ENCODE peak calls at places on chromosomes 6 and 20, in seven cellular contexts. O, C, L, P, R, E and Z are unnamed samples.

GRCh38 chr6:14452567-14453527 is 335.3 kb downstream of the CD83 start:
- DNase-seq in O (no peak), C (no peak), L (no peak), P (no peak), R (no peak), E (no peak), Z (no peak)

GRCh38 chr6:119602215-119603178 is 252.9 kb upstream of the MAN1A1 start:
- DNase-seq in O (peak), C (no peak), L (no peak), P (no peak), R (no peak), E (no peak), Z (no peak)

GRCh38 chr20:50518270-50518721 is 8.1 kb downstream of the PTPN1 start:
- DNase-seq in O (peak), C (no peak), L (no peak), P (no peak), R (no peak), E (peak), Z (no peak)

GRCh38 chr20:49578436-49578835 is 10.5 kb upstream of the PTGIS start:
- DNase-seq in O (no peak), C (no peak), L (no peak), P (no peak), R (peak), E (no peak), Z (peak)

GRCh38 chr6:155276638-155277037 is 12.8 kb downstream of the CLDN20 start:
- DNase-seq in O (no peak), C (no peak), L (no peak), P (no peak), R (no peak), E (peak), Z (no peak)

GRCh38 chr6:42297661-42298060 is 80.0 kb upstream of the MRPS10 start:
- DNase-seq in O (no peak), C (no peak), L (no peak), P (no peak), R (no peak), E (no peak), Z (no peak)

GRCh38 chr6:154478691-154479090 is 31.8 kb downstream of the CNKSR3 start:
- DNase-seq in O (peak), C (no peak), L (no peak), P (no peak), R (no peak), E (peak), Z (no peak)

GRCh38 chr6:111700135-111700690 is 94.5 kb upstream of the TRAF3IP2 start:
- DNase-seq in O (no peak), C (no peak), L (no peak), P (no peak), R (no peak), E (no peak), Z (no peak)

GRCh38 chr6:73968358-73968757 is 272.4 kb downstream of the CD109 start:
- DNase-seq in O (peak), C (no peak), L (no peak), P (no peak), R (no peak), E (no peak), Z (no peak)

GRCh38 chr20:37276494-37277252 is 12.8 kb upstream of the MANBAL start:
- DNase-seq in O (peak), C (peak), L (peak), P (peak), R (no peak), E (peak), Z (peak)

GRCh38 chr6:162957062-162957461 is 229.3 kb downstream of the PACRG start:
- DNase-seq in O (no peak), C (no peak), L (no peak), P (no peak), R (no peak), E (no peak), Z (no peak)

GRCh38 chr6:160122744-160123143 is 1.1 kb downstream of the SLC22A1 start:
- DNase-seq in O (no peak), C (no peak), L (no peak), P (no peak), R (no peak), E (no peak), Z (no peak)

GRCh38 chr6:170113141-170113540 is 177.7 kb downstream of the DLL1 start:
- DNase-seq in O (no peak), C (no peak), L (no peak), P (no peak), R (peak), E (no peak), Z (no peak)

GRCh38 chr6:46203388-46203787 is 32.6 kb upstream of the ENPP5 start:
- DNase-seq in O (peak), C (no peak), L (no peak), P (no peak), R (no peak), E (no peak), Z (no peak)

GRCh38 chr6:71123051-71123450 is 165.6 kb upstream of the OGFRL1 start:
- DNase-seq in O (no peak), C (no peak), L (no peak), P (no peak), R (no peak), E (peak), Z (no peak)

GRCh38 chr6:84258268-84258667 is 30.8 kb upstream of the CEP162 start:
- DNase-seq in O (no peak), C (no peak), L (no peak), P (no peak), R (no peak), E (peak), Z (no peak)

GRCh38 chr6:138815797-138816528 is 20.1 kb downstream of the ECT2L start:
- DNase-seq in O (peak), C (no peak), L (peak), P (no peak), R (no peak), E (peak), Z (no peak)

GRCh38 chr20:34468956-34469355 is 47.3 kb upstream of the DYNLRB1 start:
- DNase-seq in O (no peak), C (no peak), L (no peak), P (no peak), R (no peak), E (no peak), Z (no peak)

GRCh38 chr6:37800904-37801669 is 18.4 kb upstream of the ZFAND3 start:
- DNase-seq in O (no peak), C (no peak), L (no peak), P (no peak), R (no peak), E (no peak), Z (no peak)

GRCh38 chr20:63594043-63594561 is 20.1 kb upstream of the HELZ2 start:
- DNase-seq in O (peak), C (no peak), L (peak), P (no peak), R (no peak), E (peak), Z (no peak)

GRCh38 chr20:55153321-55153720 is 677.9 kb downstream of the DOK5 start:
- DNase-seq in O (no peak), C (no peak), L (no peak), P (no peak), R (no peak), E (no peak), Z (no peak)

GRCh38 chr20:62827323-62828050 is 10.6 kb downstream of the COL9A3 start:
- DNase-seq in O (no peak), C (peak), L (no peak), P (no peak), R (no peak), E (no peak), Z (no peak)

GRCh38 chr20:58179432-58180099 is 48.9 kb downstream of the ANKRD60 start:
- DNase-seq in O (peak), C (peak), L (peak), P (peak), R (peak), E (peak), Z (peak)

GRCh38 chr20:35104685-35105295 is 12.2 kb upstream of the TRPC4AP start:
- DNase-seq in O (no peak), C (no peak), L (no peak), P (no peak), R (no peak), E (peak), Z (no peak)

GRCh38 chr6:43455034-43455747 is at the start of gene DLK2:
- DNase-seq in O (no peak), C (no peak), L (no peak), P (no peak), R (no peak), E (no peak), Z (no peak)

GRCh38 chr6:107644513-107644912 is 154.6 kb downstream of the SOBP start:
- DNase-seq in O (peak), C (no peak), L (no peak), P (no peak), R (no peak), E (no peak), Z (no peak)

GRCh38 chr20:50073500-50073899 is 39.5 kb downstream of the UBE2V1 start:
- DNase-seq in O (no peak), C (no peak), L (no peak), P (peak), R (peak), E (no peak), Z (no peak)

GRCh38 chr20:45322952-45323383 is 14.9 kb upstream of the MATN4 start:
- DNase-seq in O (peak), C (no peak), L (peak), P (peak), R (peak), E (peak), Z (peak)
- TF ChIP-seq CTCF in O (no peak), C (peak), L (peak), P (peak), R (no peak), E (peak), Z (peak)

GRCh38 chr6:53044071-53044470 is 21.1 kb upstream of the FBXO9 start:
- DNase-seq in O (peak), C (no peak), L (no peak), P (no peak), R (no peak), E (peak), Z (no peak)
- TF ChIP-seq CTCF in O (no peak), C (no peak), L (no peak), P (no peak), R (no peak), E (peak), Z (no peak)

DNA sequence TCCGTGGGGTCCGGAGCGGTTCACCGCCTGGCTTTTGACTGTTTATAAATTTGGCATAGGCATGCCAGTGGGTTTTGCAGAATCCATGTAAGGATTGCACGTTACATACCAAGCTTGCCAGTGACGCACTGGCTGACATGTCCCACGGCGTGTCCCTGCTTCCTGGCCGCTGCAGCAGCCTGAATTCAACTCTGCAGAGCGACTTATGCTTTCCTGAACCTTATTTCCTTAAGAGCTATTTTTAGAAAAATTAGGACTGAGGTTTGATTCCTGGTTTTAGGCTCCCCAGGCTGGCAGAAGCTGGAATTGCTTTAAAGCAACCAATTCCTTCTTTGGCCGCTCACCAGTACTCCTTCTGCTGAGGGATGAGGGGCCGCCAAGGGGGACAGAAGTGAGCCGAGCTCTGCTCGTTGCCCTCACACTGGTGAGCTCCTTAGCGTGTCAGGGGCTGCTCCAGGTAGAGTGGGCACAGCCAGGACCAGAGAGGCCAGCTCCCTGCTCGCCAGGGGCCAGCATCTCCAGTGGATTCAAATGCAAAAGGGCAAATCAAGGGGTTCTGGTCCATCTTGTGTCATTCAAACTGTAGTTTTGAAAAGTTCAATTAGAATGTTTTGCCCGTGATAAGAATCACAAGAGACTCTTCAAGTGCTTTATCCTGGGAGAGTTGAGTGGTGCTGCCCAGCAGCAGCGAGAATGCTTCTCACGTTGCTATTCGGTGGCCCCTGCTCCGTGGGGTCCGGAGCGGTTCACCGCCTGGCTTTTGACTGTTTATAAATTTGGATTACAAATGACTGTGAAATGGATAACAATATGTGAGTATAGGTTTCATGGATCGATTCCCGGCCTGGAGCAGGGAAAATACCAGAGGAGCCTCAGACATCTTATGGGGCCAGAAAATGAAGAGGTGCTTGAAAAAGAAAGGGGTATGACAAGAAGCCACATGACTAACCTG is 17.5 kb upstream of the IRF4 start:
- DNase-seq in O (peak), C (no peak), L (no peak), P (no peak), R (peak), E (peak), Z (no peak)
- TF ChIP-seq CTCF in O (peak), C (no peak), L (no peak), P (no peak), R (no peak), E (peak), Z (no peak)

GRCh38 chr6:83057705-83058321 is 7.8 kb downstream of the UBE3D start:
- DNase-seq in O (peak), C (no peak), L (peak), P (no peak), R (no peak), E (peak), Z (no peak)

GRCh38 chr6:83053678-83054077 is 12.0 kb downstream of the UBE3D start:
- DNase-seq in O (no peak), C (no peak), L (no peak), P (no peak), R (no peak), E (no peak), Z (no peak)

GRCh38 chr6:83051386-83052172 is 14.1 kb downstream of the UBE3D start:
- DNase-seq in O (no peak), C (no peak), L (no peak), P (no peak), R (no peak), E (no peak), Z (no peak)

DNA sequence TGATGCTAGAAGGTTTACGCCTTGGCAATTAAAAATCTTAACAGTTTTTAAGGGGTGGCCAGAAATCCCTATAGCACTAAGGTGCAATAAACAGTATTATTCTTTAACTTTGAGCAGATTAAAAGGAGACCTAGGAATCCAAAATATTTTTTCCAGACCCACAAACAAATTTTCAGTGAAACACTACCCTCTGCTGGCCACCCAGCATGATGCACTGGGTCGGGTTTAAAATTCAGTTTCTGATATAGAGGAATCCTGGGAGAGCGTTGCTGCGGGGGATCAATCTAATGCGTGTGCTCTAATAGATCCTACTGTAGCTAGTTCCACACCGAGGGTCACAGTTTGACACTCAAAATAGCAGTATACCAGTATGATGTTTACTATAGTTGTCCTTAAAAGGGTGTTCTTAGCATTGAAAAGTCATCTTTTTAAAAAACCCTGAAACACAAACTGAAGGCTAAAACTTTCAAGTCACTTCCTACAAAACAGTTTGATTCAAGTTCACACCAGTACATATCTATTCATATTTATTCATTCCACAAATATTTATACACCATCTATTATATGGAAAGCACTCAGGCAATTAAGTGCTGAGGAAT is 10.2 kb downstream of the UBE3D start:
- DNase-seq in O (peak), C (no peak), L (peak), P (no peak), R (no peak), E (peak), Z (no peak)
- TF ChIP-seq CTCF in O (peak), C (peak), L (peak), P (peak), R (peak), E (peak), Z (peak)

DNA sequence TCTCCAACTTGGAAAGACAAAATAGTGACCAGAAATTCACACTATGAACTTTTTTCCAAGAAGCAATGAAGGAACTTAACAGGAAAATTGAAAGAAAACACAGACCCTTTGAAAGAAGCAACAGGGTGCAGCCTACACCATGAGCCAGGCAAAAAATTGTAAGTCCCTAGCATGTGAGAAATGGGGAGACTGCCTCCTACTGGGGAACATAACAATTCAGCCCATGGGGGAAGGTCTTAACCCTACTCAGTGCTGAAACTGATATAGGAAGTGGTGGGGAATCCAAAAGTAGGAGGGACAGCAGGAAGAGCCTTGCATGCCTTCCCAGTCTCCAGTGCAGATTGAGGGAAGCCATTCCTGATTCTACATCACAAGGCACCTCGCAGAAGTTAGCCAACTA is 235.1 kb upstream of the UFL1 start:
- DNase-seq in O (no peak), C (no peak), L (no peak), P (no peak), R (no peak), E (no peak), Z (no peak)
- TF ChIP-seq CTCF in O (no peak), C (no peak), L (no peak), P (no peak), R (no peak), E (no peak), Z (no peak)

DNA sequence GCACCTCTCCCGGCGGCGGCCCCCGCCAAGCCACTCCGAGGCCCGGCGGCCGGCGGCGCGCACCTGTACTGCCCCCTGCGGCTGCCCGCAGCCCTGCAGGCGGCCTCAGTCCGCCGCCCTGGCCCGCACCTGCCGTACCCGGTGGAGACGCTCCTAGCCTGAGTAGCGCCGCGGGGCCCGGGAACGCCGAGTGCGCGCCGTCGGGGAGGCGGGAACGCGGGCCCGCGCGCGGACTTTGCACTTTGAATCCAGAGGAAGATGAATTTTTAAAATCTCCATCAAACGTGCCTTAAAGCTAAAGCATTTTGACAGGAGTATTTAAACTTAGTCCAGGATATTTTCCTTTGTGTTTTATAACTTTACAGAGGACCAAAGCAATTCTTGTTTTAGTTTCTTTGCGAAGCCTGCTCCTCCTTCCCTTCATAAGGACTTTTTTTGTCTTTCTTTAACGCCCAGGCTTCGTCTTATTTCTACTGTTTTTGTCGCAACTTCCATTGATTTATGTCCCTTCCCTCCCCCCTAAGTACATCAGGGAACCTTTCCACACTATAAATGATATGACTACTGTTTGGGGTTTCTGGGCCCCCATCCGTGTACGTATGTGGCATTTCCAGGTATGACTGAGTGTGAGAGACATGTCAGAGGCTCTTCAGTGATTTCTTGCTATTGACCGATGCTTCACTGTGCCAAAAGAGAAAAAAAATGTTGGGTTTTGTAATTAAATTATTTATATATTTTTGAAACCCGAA is 2.0 kb downstream of the FOXQ1 start:
- DNase-seq in O (no peak), C (no peak), L (no peak), P (no peak), R (no peak), E (no peak), Z (no peak)
- TF ChIP-seq CTCF in O (peak), C (no peak), L (no peak), P (peak), R (no peak), E (peak), Z (peak)

DNA sequence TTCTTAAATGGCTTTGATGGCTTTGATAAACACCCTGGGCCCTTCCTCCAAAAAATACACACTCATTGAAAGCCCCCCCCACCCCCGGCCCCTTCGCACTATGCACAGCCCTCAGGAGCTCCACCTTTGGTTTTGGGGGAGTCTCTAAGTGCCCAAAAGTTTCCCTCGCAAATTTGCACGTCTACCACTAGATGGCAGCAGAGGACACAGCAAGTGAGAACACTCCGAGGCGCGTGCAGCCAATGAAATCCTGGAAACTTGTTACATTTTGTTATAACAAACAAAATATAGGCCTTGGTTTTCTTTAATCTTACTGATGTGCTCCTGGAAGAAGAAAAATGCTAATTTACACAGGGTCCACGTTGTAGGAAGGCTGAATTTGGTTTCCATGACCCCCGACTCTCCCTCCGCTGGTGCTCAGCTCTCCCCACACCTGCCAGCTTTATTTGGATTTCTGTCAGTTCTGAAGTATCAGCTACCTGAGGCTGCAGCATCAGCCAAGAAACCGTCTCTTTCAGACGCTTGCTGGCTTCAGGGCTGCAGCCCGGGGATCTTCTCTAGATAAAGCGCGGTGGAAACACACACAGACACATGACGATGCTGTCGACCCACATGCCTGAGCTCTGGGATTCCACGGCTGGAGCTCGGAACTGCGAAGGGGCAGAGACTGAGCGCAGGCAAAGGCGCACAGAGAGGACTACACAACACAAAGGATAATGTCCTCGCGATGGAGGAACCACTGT is 148.3 kb upstream of the RPS6KA2 start:
- DNase-seq in O (peak), C (no peak), L (peak), P (no peak), R (no peak), E (peak), Z (peak)
- TF ChIP-seq CTCF in O (peak), C (peak), L (peak), P (peak), R (peak), E (peak), Z (peak)